ENCODE peak calls at places on chromosomes 7 and 10, in four cellular contexts. One of them, this sample, is unnamed.

GRCh38 chr7:31102151-31102972 is 50.3 kb downstream of the ADCYAP1R1 start:
- DNase-seq in stromal cell of bone marrow: no peak
- DNase-seq in activated T-helper 1 cell treated with Interleukin-2 at 50 U/mL for 16 hours: no peak
- DNase-seq in non-pigmented ciliary epithelial cell: no peak
- DNase-seq in this sample: no peak

GRCh38 chr7:32948202-32948601 is 9.0 kb upstream of the FKBP9 start:
- DNase-seq in stromal cell of bone marrow: no peak
- DNase-seq in activated T-helper 1 cell treated with Interleukin-2 at 50 U/mL for 16 hours: no peak
- DNase-seq in non-pigmented ciliary epithelial cell: no peak
- DNase-seq in this sample: no peak

GRCh38 chr10:18066947-18067346 is 73.3 kb upstream of the CACNB2 start:
- DNase-seq in stromal cell of bone marrow: no peak
- DNase-seq in activated T-helper 1 cell treated with Interleukin-2 at 50 U/mL for 16 hours: no peak
- DNase-seq in non-pigmented ciliary epithelial cell: peak; percentile 27
- DNase-seq in this sample: no peak

GRCh38 chr7:127365164-127365956 is 27.1 kb downstream of the ZNF800 start:
- DNase-seq in stromal cell of bone marrow: no peak
- DNase-seq in activated T-helper 1 cell treated with Interleukin-2 at 50 U/mL for 16 hours: no peak
- DNase-seq in non-pigmented ciliary epithelial cell: no peak
- DNase-seq in this sample: no peak

GRCh38 chr7:37247881-37248280 is 200.8 kb downstream of the ELMO1 start:
- DNase-seq in stromal cell of bone marrow: peak; percentile 12
- DNase-seq in activated T-helper 1 cell treated with Interleukin-2 at 50 U/mL for 16 hours: no peak
- DNase-seq in non-pigmented ciliary epithelial cell: peak; percentile 4
- DNase-seq in this sample: no peak

GRCh38 chr7:31892099-31892787 is 178.0 kb downstream of the PDE1C start:
- DNase-seq in stromal cell of bone marrow: no peak
- DNase-seq in activated T-helper 1 cell treated with Interleukin-2 at 50 U/mL for 16 hours: no peak
- DNase-seq in non-pigmented ciliary epithelial cell: no peak
- DNase-seq in this sample: no peak

GRCh38 chr10:9228770-9229169 is 1174.3 kb downstream of the GATA3 start:
- DNase-seq in stromal cell of bone marrow: peak; percentile 9
- DNase-seq in activated T-helper 1 cell treated with Interleukin-2 at 50 U/mL for 16 hours: no peak
- DNase-seq in non-pigmented ciliary epithelial cell: no peak
- DNase-seq in this sample: peak; percentile 18

GRCh38 chr7:100863406-100863950 is 3.7 kb upstream of the TRIP6 start:
- DNase-seq in stromal cell of bone marrow: no peak
- DNase-seq in activated T-helper 1 cell treated with Interleukin-2 at 50 U/mL for 16 hours: no peak
- DNase-seq in non-pigmented ciliary epithelial cell: no peak
- DNase-seq in this sample: no peak

GRCh38 chr10:29794776-29795635 is 160.2 kb upstream of the SVIL start:
- DNase-seq in stromal cell of bone marrow: no peak
- DNase-seq in activated T-helper 1 cell treated with Interleukin-2 at 50 U/mL for 16 hours: no peak
- DNase-seq in non-pigmented ciliary epithelial cell: no peak
- DNase-seq in this sample: no peak

This sample was measured in GM04504.